ENCODE peak calls at places on chromosomes 2 and 18, in four cellular contexts. B is K562, T is GM12878, M is HepG2. G is an unnamed sample.

GRCh38 chr2:19706332-19706731 is 195.5 kb downstream of the TTC32 start:
- DNase-seq in B (no peak), T (no peak), M (no peak), G (no peak)

GRCh38 chr2:29269095-29270090 is 154.2 kb downstream of the CLIP4 start:
- DNase-seq in B (no peak), T (no peak), M (no peak), G (no peak)

GRCh38 chr2:104857262-104858221 is 3.6 kb downstream of the POU3F3 start:
- DNase-seq in B (no peak), T (no peak), M (no peak), G (peak)

GRCh38 chr2:206271066-206271465 is 3.4 kb upstream of the ZDBF2 start:
- DNase-seq in B (no peak), T (no peak), M (no peak), G (no peak)

GRCh38 chr2:118221952-118222594 is 133.8 kb downstream of the INSIG2 start:
- DNase-seq in B (peak), T (no peak), M (peak), G (no peak)

GRCh38 chr18:56285387-56286055 is 352.9 kb downstream of the TXNL1 start:
- DNase-seq in B (no peak), T (no peak), M (no peak), G (no peak)

GRCh38 chr2:128808462-128809255 is 490.0 kb upstream of the HS6ST1 start:
- DNase-seq in B (no peak), T (no peak), M (no peak), G (no peak)

GRCh38 chr2:21118302-21118920 is 5.4 kb upstream of the TDRD15 start:
- DNase-seq in B (peak), T (no peak), M (peak), G (peak)

DNA sequence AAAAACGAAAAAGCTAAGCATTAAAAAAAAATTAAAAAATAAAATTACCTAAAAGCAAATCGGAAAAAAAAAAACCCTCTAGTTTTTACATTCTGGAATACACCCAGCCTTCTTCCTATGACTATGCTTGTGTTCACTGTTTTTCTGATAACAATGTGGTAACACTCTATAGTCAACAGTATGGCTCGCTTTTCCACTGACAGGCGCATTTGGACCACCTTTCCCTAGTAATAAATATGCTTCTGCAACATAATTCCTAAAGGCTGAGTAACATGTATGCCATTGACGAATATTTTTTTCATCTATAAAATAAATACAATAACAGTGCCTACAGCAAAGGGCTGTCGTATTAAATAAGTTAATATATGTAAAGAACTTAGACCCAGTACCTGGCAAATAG is 27.9 kb downstream of the NOL10 start:
- DNase-seq in B (no peak), T (no peak), M (no peak), G (no peak)
- TF ChIP-seq TCF7 in B (no peak), T (no peak), M (no peak), G (no peak)

GRCh38 chr2:6966541-6966940 is 49.3 kb downstream of the RNF144A start:
- DNase-seq in B (no peak), T (no peak), M (no peak), G (no peak)
- TF ChIP-seq USF2 in B (no peak), T (no peak), M (no peak), G (no peak)

DNA sequence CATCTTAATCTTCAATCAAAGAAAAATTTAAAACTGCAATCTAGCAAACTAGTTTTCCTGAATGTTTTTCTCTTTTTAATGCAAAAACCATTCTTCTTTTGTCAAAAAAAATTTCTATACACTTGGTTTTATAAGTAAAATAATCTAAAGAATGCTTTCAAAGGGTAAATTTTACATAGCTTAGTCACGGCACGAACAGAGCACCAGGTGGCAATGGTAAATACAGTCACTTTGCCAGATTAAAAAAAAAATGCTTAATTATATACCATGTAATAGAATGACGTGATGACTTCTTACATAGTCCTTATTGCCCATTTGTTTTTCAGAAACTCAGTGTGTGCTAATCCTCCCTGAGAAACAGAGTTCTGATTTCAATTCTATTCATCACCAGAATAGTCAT is 10.4 kb downstream of the FEZ2 start:
- DNase-seq in B (no peak), T (no peak), M (no peak), G (no peak)
- TF ChIP-seq TCF7 in B (no peak), T (no peak), M (no peak), G (no peak)

GRCh38 chr18:59050661-59051057 is 89.0 kb upstream of the SEC11C start:
- DNase-seq in B (no peak), T (no peak), M (no peak), G (no peak)

GRCh38 chr18:59047992-59048363 is 91.7 kb upstream of the SEC11C start:
- DNase-seq in B (no peak), T (no peak), M (no peak), G (no peak)

GRCh38 chr18:59048378-59048777 is 91.3 kb upstream of the SEC11C start:
- DNase-seq in B (no peak), T (no peak), M (no peak), G (no peak)

GRCh38 chr18:59051470-59052165 is 88.1 kb upstream of the SEC11C start:
- DNase-seq in B (no peak), T (no peak), M (no peak), G (no peak)

DNA sequence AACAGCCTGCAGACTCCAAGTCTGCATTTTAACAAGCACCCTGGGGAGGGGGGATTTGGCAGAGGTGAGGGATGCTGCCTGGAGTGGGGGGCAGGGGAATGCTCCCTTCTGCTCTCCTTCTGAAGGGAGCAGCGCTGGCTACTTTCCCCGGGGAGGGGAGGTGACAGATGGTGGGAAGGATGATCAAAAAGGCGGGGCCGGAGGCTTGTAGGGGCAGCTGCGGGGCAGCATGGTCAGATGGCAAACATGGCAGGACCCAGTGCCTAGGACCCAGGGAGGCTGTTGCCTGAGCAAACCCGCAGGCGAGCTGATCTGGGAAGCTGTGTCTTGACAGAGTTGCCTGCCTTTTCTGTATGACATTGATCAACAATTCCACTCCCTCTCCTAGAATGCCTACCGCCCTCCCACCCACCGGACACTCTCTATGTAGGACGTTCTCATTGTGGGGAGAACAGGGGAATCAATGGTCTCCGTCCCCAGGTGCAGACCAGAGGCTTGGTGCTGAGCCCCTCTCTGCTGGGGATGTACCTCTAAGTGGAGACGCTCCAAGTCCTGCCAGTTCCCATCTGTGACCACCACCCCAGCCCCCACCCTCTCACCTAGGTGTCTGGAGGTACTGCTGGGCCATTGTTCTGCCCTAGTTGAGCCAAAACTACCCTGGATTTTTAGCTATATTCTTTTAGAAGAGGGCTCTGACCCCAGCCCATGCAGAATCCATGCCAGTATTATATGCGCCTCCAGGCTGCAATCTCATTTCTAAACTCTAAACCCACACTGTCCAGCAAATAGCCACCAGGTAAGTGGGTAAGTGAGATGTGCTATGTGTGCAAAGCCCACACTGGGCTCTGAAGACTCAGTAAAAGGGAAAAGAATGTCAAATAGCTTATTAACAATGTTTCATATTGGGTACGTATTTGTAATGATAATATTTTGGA is 89.7 kb upstream of the SEC11C start:
- DNase-seq in B (no peak), T (no peak), M (no peak), G (peak)
- TF ChIP-seq USF2 in B (no peak), T (no peak), M (no peak), G (no peak)

GRCh38 chr18:79533591-79533990 is 137.9 kb downstream of the NFATC1 start:
- DNase-seq in B (no peak), T (no peak), M (no peak), G (peak)

GRCh38 chr18:79534356-79534755 is 138.6 kb downstream of the NFATC1 start:
- DNase-seq in B (no peak), T (no peak), M (no peak), G (peak)

GRCh38 chr18:79532690-79533058 is 136.9 kb downstream of the NFATC1 start:
- DNase-seq in B (no peak), T (no peak), M (no peak), G (peak)

GRCh38 chr18:79531926-79532689 is 136.4 kb downstream of the NFATC1 start:
- DNase-seq in B (no peak), T (no peak), M (no peak), G (peak)

DNA sequence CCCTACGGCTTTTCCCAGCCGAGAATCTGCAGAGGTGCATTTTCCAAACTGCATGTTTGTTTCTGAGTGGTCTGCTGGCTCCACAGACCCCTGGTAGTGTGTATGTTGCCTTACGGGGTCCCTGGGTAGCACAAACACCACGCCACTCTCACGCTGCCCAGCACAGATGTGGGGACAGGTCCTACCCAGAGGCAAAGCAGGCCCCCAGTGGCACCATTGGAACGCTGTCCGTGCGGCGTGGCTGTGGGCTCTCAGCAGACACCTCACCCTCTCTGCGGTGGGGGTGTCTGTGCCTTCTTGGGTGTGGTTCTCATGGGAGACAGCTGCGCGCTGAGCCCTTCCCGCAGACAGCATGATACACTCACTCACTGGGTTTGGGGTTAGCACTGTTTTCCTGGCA is 137.4 kb downstream of the NFATC1 start:
- DNase-seq in B (no peak), T (no peak), M (no peak), G (peak)
- TF ChIP-seq TCF7 in B (no peak), T (no peak), M (no peak), G (no peak)

GRCh38 chr2:169891593-169892298 is 64.5 kb downstream of the UBR3 start:
- DNase-seq in B (no peak), T (no peak), M (peak), G (no peak)
- TF ChIP-seq USF2 in B (no peak), T (no peak), M (no peak), G (no peak)

G was measured in WTC11.